ENCODE peak calls at places on chromosomes 16 and 17, in four cellular contexts. One of them, this sample, is unnamed.

GRCh38 chr16:58024673-58025350 is 742 bp upstream of the MMP15 start:
- DNase-seq in foreskin fibroblast: peak; percentile 51
- DNase-seq in adrenal gland: no peak
- DNase-seq in tibial nerve: no peak
- DNase-seq in this sample: no peak

GRCh38 chr16:88805340-88805715 is 1.7 kb downstream of the CDT1 start:
- DNase-seq in foreskin fibroblast: no peak
- DNase-seq in adrenal gland: no peak
- DNase-seq in tibial nerve: no peak
- DNase-seq in this sample: no peak

GRCh38 chr17:41442772-41443171 is 2.0 kb upstream of the KRT38 start:
- DNase-seq in foreskin fibroblast: peak; percentile 48
- DNase-seq in adrenal gland: no peak
- DNase-seq in tibial nerve: no peak
- DNase-seq in this sample: no peak

GRCh38 chr16:73192227-73192894 is 144.4 kb upstream of the ZFHX3 start:
- DNase-seq in foreskin fibroblast: peak; percentile 47
- DNase-seq in adrenal gland: no peak
- DNase-seq in tibial nerve: no peak
- DNase-seq in this sample: no peak

GRCh38 chr16:8194795-8195194 is 395.5 kb downstream of the TMEM114 start:
- DNase-seq in foreskin fibroblast: no peak
- DNase-seq in adrenal gland: no peak
- DNase-seq in tibial nerve: no peak
- DNase-seq in this sample: no peak

GRCh38 chr16:65767125-65767524 is 599.4 kb upstream of the CDH5 start:
- DNase-seq in foreskin fibroblast: no peak
- DNase-seq in adrenal gland: no peak
- DNase-seq in tibial nerve: no peak
- DNase-seq in this sample: no peak

GRCh38 chr17:57140321-57140720 is 55.3 kb downstream of the AKAP1 start:
- DNase-seq in foreskin fibroblast: no peak
- DNase-seq in adrenal gland: no peak
- DNase-seq in tibial nerve: no peak
- DNase-seq in this sample: no peak

GRCh38 chr16:3960049-3960809 is 79.7 kb upstream of the CREBBP start:
- DNase-seq in foreskin fibroblast: no peak
- DNase-seq in adrenal gland: no peak
- DNase-seq in tibial nerve: no peak
- DNase-seq in this sample: no peak

GRCh38 chr17:81254955-81255717 is 16.0 kb downstream of the NDUFAF8 start:
- DNase-seq in foreskin fibroblast: peak; percentile 93
- DNase-seq in adrenal gland: peak; percentile 49
- DNase-seq in tibial nerve: peak; percentile 53
- DNase-seq in this sample: no peak

GRCh38 chr16:50202926-50203624 is 50.0 kb downstream of the TENT4B start:
- DNase-seq in foreskin fibroblast: peak; percentile 92
- DNase-seq in adrenal gland: no peak
- DNase-seq in tibial nerve: no peak
- DNase-seq in this sample: no peak

GRCh38 chr16:83653785-83654184 is 154.0 kb upstream of the HSBP1 start:
- DNase-seq in foreskin fibroblast: peak; percentile 4
- DNase-seq in adrenal gland: no peak
- DNase-seq in tibial nerve: no peak
- DNase-seq in this sample: no peak

GRCh38 chr17:40417258-40417608 is 463 bp downstream of the TOP2A start:
- DNase-seq in foreskin fibroblast: peak; percentile 46
- DNase-seq in adrenal gland: no peak
- DNase-seq in tibial nerve: no peak
- DNase-seq in this sample: no peak

GRCh38 chr16:69187891-69188451 is 1.0 kb downstream of the SNTB2 start:
- DNase-seq in foreskin fibroblast: peak; percentile 41
- DNase-seq in adrenal gland: no peak
- DNase-seq in tibial nerve: peak; percentile 19
- DNase-seq in this sample: peak; percentile 69

GRCh38 chr17:4317648-4318047 is 48.8 kb downstream of the UBE2G1 start:
- DNase-seq in foreskin fibroblast: no peak
- DNase-seq in adrenal gland: no peak
- DNase-seq in tibial nerve: no peak
- DNase-seq in this sample: no peak

GRCh38 chr16:11972128-11972527 is 4.4 kb upstream of the SNX29 start:
- DNase-seq in foreskin fibroblast: peak; percentile 56
- DNase-seq in adrenal gland: no peak
- DNase-seq in tibial nerve: no peak
- DNase-seq in this sample: no peak
- TF ChIP-seq CTCF in foreskin fibroblast: peak; percentile 12
- TF ChIP-seq CTCF in adrenal gland: peak; percentile 43
- TF ChIP-seq CTCF in tibial nerve: no peak
- TF ChIP-seq CTCF in this sample: peak; percentile 14

GRCh38 chr16:80144191-80144590 is 396.6 kb upstream of the DYNLRB2 start:
- DNase-seq in foreskin fibroblast: peak; percentile 47
- DNase-seq in adrenal gland: no peak
- DNase-seq in tibial nerve: no peak
- DNase-seq in this sample: no peak

GRCh38 chr16:80142940-80143339 is 397.9 kb upstream of the DYNLRB2 start:
- DNase-seq in foreskin fibroblast: no peak
- DNase-seq in adrenal gland: no peak
- DNase-seq in tibial nerve: no peak
- DNase-seq in this sample: no peak

GRCh38 chr16:80150978-80151705 is 389.7 kb upstream of the DYNLRB2 start:
- DNase-seq in foreskin fibroblast: peak; percentile 63
- DNase-seq in adrenal gland: no peak
- DNase-seq in tibial nerve: no peak
- DNase-seq in this sample: no peak

GRCh38 chr16:80148826-80149225 is 392.0 kb upstream of the DYNLRB2 start:
- DNase-seq in foreskin fibroblast: no peak
- DNase-seq in adrenal gland: no peak
- DNase-seq in tibial nerve: no peak
- DNase-seq in this sample: no peak

DNA sequence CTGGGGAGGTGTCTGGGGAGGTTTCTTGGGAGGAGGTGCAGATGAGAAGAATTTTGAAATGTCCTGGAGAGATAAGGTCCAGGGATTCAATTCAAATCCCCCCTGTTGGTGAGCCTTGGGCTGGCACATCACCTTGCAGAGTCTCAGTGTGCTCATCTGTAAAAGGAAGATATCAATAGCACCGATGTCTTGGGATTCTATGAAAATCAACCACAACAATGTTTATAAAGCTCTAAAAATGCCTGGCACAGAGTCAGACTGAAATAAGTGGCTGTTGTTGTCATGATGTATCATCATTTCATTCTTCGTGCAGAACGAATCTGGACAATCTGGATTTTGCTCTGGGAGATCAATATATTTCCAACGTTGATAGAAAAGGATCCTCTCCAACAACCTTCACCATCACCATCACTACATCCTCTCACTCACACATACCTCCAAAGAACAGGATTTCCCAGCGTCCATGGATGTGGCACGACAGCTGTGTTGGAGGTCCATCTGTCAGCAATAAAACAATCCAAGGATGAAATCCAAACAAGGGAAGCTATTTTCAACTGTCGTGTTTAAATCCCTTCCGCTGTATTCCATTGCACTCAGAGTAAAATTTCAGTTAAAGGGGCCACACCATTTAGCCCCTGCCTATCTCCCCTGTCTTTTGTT is 393.6 kb upstream of the DYNLRB2 start:
- DNase-seq in foreskin fibroblast: peak; percentile 76
- DNase-seq in adrenal gland: no peak
- DNase-seq in tibial nerve: no peak
- DNase-seq in this sample: no peak
- TF ChIP-seq CTCF in foreskin fibroblast: peak; percentile 4
- TF ChIP-seq CTCF in adrenal gland: no peak
- TF ChIP-seq CTCF in tibial nerve: no peak
- TF ChIP-seq CTCF in this sample: no peak

GRCh38 chr17:9467518-9467917 is 108.1 kb downstream of the STX8 start:
- DNase-seq in foreskin fibroblast: no peak
- DNase-seq in adrenal gland: no peak
- DNase-seq in tibial nerve: no peak
- DNase-seq in this sample: no peak
- TF ChIP-seq CTCF in foreskin fibroblast: no peak
- TF ChIP-seq CTCF in adrenal gland: no peak
- TF ChIP-seq CTCF in tibial nerve: no peak
- TF ChIP-seq CTCF in this sample: no peak

GRCh38 chr16:52547001-52547833 is at the start of gene TOX3:
- DNase-seq in foreskin fibroblast: no peak
- DNase-seq in adrenal gland: peak; percentile 26
- DNase-seq in tibial nerve: no peak
- DNase-seq in this sample: no peak

GRCh38 chr16:52547834-52548215 is 882 bp upstream of the TOX3 start:
- DNase-seq in foreskin fibroblast: no peak
- DNase-seq in adrenal gland: no peak
- DNase-seq in tibial nerve: no peak
- DNase-seq in this sample: no peak

GRCh38 chr16:52546291-52546941 is 527 bp downstream of the TOX3 start:
- DNase-seq in foreskin fibroblast: no peak
- DNase-seq in adrenal gland: no peak
- DNase-seq in tibial nerve: no peak
- DNase-seq in this sample: no peak

GRCh38 chr16:52548261-52549010 is 1.5 kb upstream of the TOX3 start:
- DNase-seq in foreskin fibroblast: no peak
- DNase-seq in adrenal gland: no peak
- DNase-seq in tibial nerve: no peak
- DNase-seq in this sample: no peak

GRCh38 chr16:52549011-52549692 is 2.2 kb upstream of the TOX3 start:
- DNase-seq in foreskin fibroblast: peak; percentile 1
- DNase-seq in adrenal gland: no peak
- DNase-seq in tibial nerve: no peak
- DNase-seq in this sample: no peak
- TF ChIP-seq CTCF in foreskin fibroblast: no peak
- TF ChIP-seq CTCF in adrenal gland: peak; percentile 11
- TF ChIP-seq CTCF in tibial nerve: no peak
- TF ChIP-seq CTCF in this sample: peak; percentile 81

GRCh38 chr16:20898938-20899502 is 1.1 kb downstream of the DCUN1D3 start:
- DNase-seq in foreskin fibroblast: peak; percentile 78
- DNase-seq in adrenal gland: no peak
- DNase-seq in tibial nerve: no peak
- DNase-seq in this sample: no peak

GRCh38 chr16:20901068-20901440 is 483 bp downstream of the LYRM1 start:
- DNase-seq in foreskin fibroblast: no peak
- DNase-seq in adrenal gland: no peak
- DNase-seq in tibial nerve: no peak
- DNase-seq in this sample: no peak

GRCh38 chr16:20897897-20898296 is 2.3 kb downstream of the DCUN1D3 start:
- DNase-seq in foreskin fibroblast: no peak
- DNase-seq in adrenal gland: no peak
- DNase-seq in tibial nerve: no peak
- DNase-seq in this sample: no peak

GRCh38 chr16:20900299-20901067 is at the start of the genes DCUN1D3 and LYRM1:
- DNase-seq in foreskin fibroblast: peak; percentile 100
- DNase-seq in adrenal gland: peak; percentile 97
- DNase-seq in tibial nerve: peak; percentile 94
- DNase-seq in this sample: peak; percentile 94

DNA sequence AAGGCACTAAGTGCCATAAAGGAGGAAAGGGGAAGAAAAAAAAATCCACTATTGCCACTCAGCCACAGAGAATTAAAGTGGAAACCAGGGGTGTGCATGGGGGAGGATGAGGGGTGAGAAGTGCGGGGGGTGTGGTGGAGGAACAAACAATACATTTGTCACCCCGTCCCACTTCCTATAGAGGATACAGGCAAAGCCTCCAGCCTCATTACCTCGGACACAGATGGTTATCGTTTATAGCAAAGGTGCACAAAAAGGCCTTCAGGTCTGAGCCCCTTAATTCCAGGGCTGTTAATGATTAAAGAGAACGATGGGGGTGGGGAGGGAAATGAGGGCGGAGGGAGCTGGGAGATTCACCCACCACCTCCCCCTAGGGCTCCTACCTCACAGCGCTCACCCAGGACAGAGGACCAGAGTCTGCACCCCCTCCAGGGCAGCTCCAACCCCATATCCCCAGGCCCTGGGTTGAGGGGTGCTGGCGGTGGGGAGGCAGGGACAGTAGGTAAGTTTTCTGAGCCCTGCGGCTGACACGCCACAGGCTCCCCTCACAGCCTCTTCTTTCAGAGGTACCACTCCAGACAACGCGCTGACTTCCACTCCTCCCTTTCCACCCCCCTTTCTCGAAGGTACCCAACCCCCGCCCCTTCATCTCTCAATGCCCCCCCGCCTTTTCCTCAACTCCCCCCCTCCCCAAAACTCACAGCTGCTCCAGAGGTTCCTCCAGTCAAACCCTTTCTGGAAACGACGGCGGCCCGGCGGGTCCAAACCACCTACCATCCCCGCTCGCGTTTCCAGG is 457 bp downstream of the DCUN1D3 start:
- DNase-seq in foreskin fibroblast: peak; percentile 44
- DNase-seq in adrenal gland: peak; percentile 57
- DNase-seq in tibial nerve: peak; percentile 18
- DNase-seq in this sample: no peak
- TF ChIP-seq CTCF in foreskin fibroblast: no peak
- TF ChIP-seq CTCF in adrenal gland: no peak
- TF ChIP-seq CTCF in tibial nerve: no peak
- TF ChIP-seq CTCF in this sample: no peak

GRCh38 chr16:70467113-70467512 is 12.7 kb downstream of the FCSK start:
- DNase-seq in foreskin fibroblast: no peak
- DNase-seq in adrenal gland: no peak
- DNase-seq in tibial nerve: no peak
- DNase-seq in this sample: no peak
- TF ChIP-seq CTCF in foreskin fibroblast: no peak
- TF ChIP-seq CTCF in adrenal gland: no peak
- TF ChIP-seq CTCF in tibial nerve: no peak
- TF ChIP-seq CTCF in this sample: no peak

GRCh38 chr17:17884281-17885028 is 47.7 kb upstream of the SREBF1 start:
- DNase-seq in foreskin fibroblast: no peak
- DNase-seq in adrenal gland: no peak
- DNase-seq in tibial nerve: no peak
- DNase-seq in this sample: no peak
- TF ChIP-seq CTCF in foreskin fibroblast: no peak
- TF ChIP-seq CTCF in adrenal gland: no peak
- TF ChIP-seq CTCF in tibial nerve: no peak
- TF ChIP-seq CTCF in this sample: no peak

GRCh38 chr16:75234856-75235696 is 16.3 kb downstream of the CTRB1 start:
- DNase-seq in foreskin fibroblast: peak; percentile 4
- DNase-seq in adrenal gland: peak; percentile 44
- DNase-seq in tibial nerve: no peak
- DNase-seq in this sample: no peak

GRCh38 chr16:75236232-75236631 is 15.2 kb downstream of the BCAR1 start:
- DNase-seq in foreskin fibroblast: no peak
- DNase-seq in adrenal gland: no peak
- DNase-seq in tibial nerve: no peak
- DNase-seq in this sample: no peak

GRCh38 chr16:75235721-75236193 is 15.7 kb downstream of the BCAR1 start:
- DNase-seq in foreskin fibroblast: peak; percentile 9
- DNase-seq in adrenal gland: peak; percentile 29
- DNase-seq in tibial nerve: no peak
- DNase-seq in this sample: no peak

GRCh38 chr16:75231570-75231969 is 12.8 kb downstream of the CTRB1 start:
- DNase-seq in foreskin fibroblast: no peak
- DNase-seq in adrenal gland: no peak
- DNase-seq in tibial nerve: no peak
- DNase-seq in this sample: no peak

GRCh38 chr16:75233611-75233938 is 14.8 kb downstream of the CTRB1 start:
- DNase-seq in foreskin fibroblast: peak; percentile 13
- DNase-seq in adrenal gland: no peak
- DNase-seq in tibial nerve: no peak
- DNase-seq in this sample: no peak
- TF ChIP-seq CTCF in foreskin fibroblast: no peak
- TF ChIP-seq CTCF in adrenal gland: no peak
- TF ChIP-seq CTCF in tibial nerve: no peak
- TF ChIP-seq CTCF in this sample: no peak